ENCODE peak calls at places on chromosome 17, in seven cellular contexts. F is LoVo; J is activated naive CD8-positive, alpha-beta T cell treated with anti-CD3 and anti-CD28 coated beads, Interleukin-2, amount 50 U/mL, for 24 hours; D is NCI-H1092 treated with DMSO at 0.1 percent for 48 hours; N is GM13976; Y is skeletal muscle cell; I is GM10248. O is an unnamed sample.

GRCh38 chr17:34125010-34125409 is 130.1 kb upstream of the CCL2 start:
- DNase-seq in F (no peak), J (no peak), D (no peak), N (no peak), Y (no peak), I (no peak), O (no peak)

GRCh38 chr17:81383504-81384421 is 11.5 kb upstream of the BAHCC1 start:
- DNase-seq in F (no peak), J (no peak), D (no peak), N (no peak), Y (no peak), I (no peak), O (no peak)

GRCh38 chr17:4492762-4493561 is 5.7 kb upstream of the SPNS2 start:
- DNase-seq in F (peak; percentile 46), J (peak; percentile 24), D (no peak), N (no peak), Y (no peak), I (no peak), O (no peak)

GRCh38 chr17:4206945-4207344 is 56.8 kb downstream of the ANKFY1 start:
- DNase-seq in F (no peak), J (no peak), D (no peak), N (no peak), Y (no peak), I (no peak), O (no peak)

GRCh38 chr17:48728232-48729231 is at the start of gene HOXB13:
- DNase-seq in F (peak; percentile 88), J (peak; percentile 53), D (no peak), N (no peak), Y (no peak), I (no peak), O (peak; percentile 82)

GRCh38 chr17:35586569-35587073 is 501 bp upstream of the AP2B1 start:
- DNase-seq in F (no peak), J (no peak), D (no peak), N (peak; percentile 28), Y (no peak), I (no peak), O (no peak)

GRCh38 chr17:44043326-44043725 is 23.1 kb downstream of the LSM12 start:
- DNase-seq in F (no peak), J (no peak), D (no peak), N (no peak), Y (no peak), I (no peak), O (peak; percentile 72)

GRCh38 chr17:27489045-27489715 is 32.9 kb downstream of the KSR1 start:
- DNase-seq in F (peak; percentile 52), J (no peak), D (no peak), N (no peak), Y (no peak), I (no peak), O (peak; percentile 87)

GRCh38 chr17:17880577-17881196 is 43.9 kb upstream of the SREBF1 start:
- DNase-seq in F (no peak), J (no peak), D (no peak), N (no peak), Y (no peak), I (no peak), O (no peak)

GRCh38 chr17:62882878-62883277 is 74.8 kb upstream of the MARCHF10 start:
- DNase-seq in F (no peak), J (no peak), D (no peak), N (no peak), Y (peak; percentile 70), I (no peak), O (no peak)

GRCh38 chr17:77555741-77556291 is 402.7 kb upstream of the TNRC6C start:
- DNase-seq in F (no peak), J (no peak), D (peak; percentile 92), N (no peak), Y (peak; percentile 3), I (no peak), O (peak; percentile 71)

GRCh38 chr17:767076-767475 is 15.0 kb downstream of the GLOD4 start:
- DNase-seq in F (no peak), J (no peak), D (no peak), N (no peak), Y (no peak), I (no peak), O (no peak)

GRCh38 chr17:9557356-9557755 is 18.3 kb downstream of the STX8 start:
- DNase-seq in F (no peak), J (no peak), D (no peak), N (no peak), Y (no peak), I (no peak), O (no peak)

GRCh38 chr17:59620518-59621259 is 994 bp downstream of the CLTC start:
- DNase-seq in F (peak; percentile 39), J (peak; percentile 56), D (peak; percentile 15), N (peak; percentile 52), Y (no peak), I (peak; percentile 51), O (peak; percentile 73)

O was measured in sigmoid colon.